ENCODE peak calls at places on chromosomes 5 and 9, in nine cellular contexts. C, I, H, W, B, U, G, R and K are unnamed samples.

GRCh38 chr5:74903165-74903787 is 37.1 kb upstream of the FAM169A start:
- DNase-seq in W (no peak), G (no peak), I (no peak), R (no peak), U (no peak), H (peak; percentile 56), B (peak; percentile 71), C (peak; percentile 27), K (peak; percentile 91)

GRCh38 chr9:108477538-108478006 is 378.2 kb downstream of the ACTL7B start:
- DNase-seq in I (peak; percentile 76), H (no peak), C (no peak), G (peak; percentile 87), U (peak; percentile 86), B (no peak), R (no peak), W (no peak), K (peak; percentile 74)

GRCh38 chr5:16546712-16547111 is 70.1 kb downstream of the RETREG1 start:
- DNase-seq in C (no peak), R (no peak), H (no peak), I (no peak), U (no peak), B (no peak), G (no peak), W (no peak), K (no peak)

GRCh38 chr5:125700380-125700856 is 722.8 kb upstream of the GRAMD2B start:
- DNase-seq in H (no peak), I (peak; percentile 47), R (no peak), W (no peak), C (no peak), B (no peak), G (no peak), U (peak; percentile 56), K (no peak)

GRCh38 chr5:148454576-148454975 is 70.8 kb downstream of the FBXO38 start:
- DNase-seq in C (no peak), R (no peak), U (no peak), H (no peak), B (no peak), I (no peak), W (no peak), G (no peak), K (no peak)

GRCh38 chr9:105449081-105449480 is 1.2 kb downstream of the FSD1L start:
- DNase-seq in W (no peak), I (no peak), B (no peak), H (no peak), R (no peak), G (peak; percentile 49), C (no peak), U (peak; percentile 63), K (no peak)

GRCh38 chr9:33815781-33816180 is 1.2 kb upstream of the UBE2R2 start:
- DNase-seq in H (no peak), I (no peak), G (no peak), U (no peak), R (no peak), W (no peak), C (no peak), B (no peak), K (no peak)

GRCh38 chr5:178785999-178786398 is 55.5 kb upstream of the ZNF354A start:
- DNase-seq in I (no peak), W (no peak), C (no peak), H (no peak), B (no peak), G (no peak), R (no peak), U (peak; percentile 25), K (peak; percentile 78)

DNA sequence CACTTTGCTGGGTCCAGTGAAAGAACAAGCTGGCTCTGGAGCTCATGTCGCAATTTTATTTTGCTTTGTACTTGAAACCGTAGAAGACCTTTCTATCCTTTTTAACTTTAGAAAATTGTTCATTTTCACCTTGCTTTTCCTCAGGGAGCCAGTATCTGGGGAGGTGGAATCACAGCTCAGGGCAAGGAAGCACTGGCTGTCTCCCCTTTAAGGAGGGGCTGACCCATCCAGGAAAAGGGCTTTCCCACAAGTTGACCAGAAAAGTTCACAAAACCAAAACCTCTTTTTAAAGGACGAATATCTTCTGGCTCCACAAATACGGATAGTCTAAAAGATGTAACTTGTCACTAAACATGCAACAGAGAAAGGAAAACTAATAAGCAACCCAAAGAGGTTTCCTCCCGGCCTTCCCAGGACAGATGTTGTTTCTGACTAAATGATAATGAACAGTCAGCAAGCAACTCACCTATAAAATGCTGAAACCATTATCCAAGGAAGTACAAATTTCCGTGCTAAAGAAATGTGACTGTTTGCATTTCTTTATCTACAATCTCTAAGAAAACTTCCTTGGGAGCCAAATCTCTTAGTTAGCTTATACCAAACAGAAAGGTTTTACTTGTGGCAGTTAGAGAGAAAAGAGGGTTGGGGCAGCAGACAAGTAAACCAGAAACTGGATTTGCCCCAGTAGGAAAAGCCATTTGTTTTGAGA is 278.2 kb downstream of the PLK2 start:
- DNase-seq in H (no peak), R (no peak), U (no peak), B (no peak), G (no peak), W (no peak), I (no peak), C (no peak), K (no peak)
- H3K27ac ChIP-seq in H (peak overlapping the region; percentile 9), R (no peak overlapping the region), U (no peak overlapping the region), B (no peak overlapping the region), G (no peak overlapping the region), W (no peak overlapping the region), I (no peak overlapping the region), C (no peak overlapping the region), K (no peak overlapping the region)

GRCh38 chr5:39638803-39639202 is 214.0 kb upstream of the DAB2 start:
- DNase-seq in U (no peak), H (no peak), W (no peak), I (no peak), B (no peak), C (no peak), G (no peak), R (no peak), K (no peak)
- TF ChIP-seq CTCF in U (no peak), H (no peak), W (no peak), I (no peak), B (no peak), C (no peak), G (no peak), R (no peak), K (no peak)

DNA sequence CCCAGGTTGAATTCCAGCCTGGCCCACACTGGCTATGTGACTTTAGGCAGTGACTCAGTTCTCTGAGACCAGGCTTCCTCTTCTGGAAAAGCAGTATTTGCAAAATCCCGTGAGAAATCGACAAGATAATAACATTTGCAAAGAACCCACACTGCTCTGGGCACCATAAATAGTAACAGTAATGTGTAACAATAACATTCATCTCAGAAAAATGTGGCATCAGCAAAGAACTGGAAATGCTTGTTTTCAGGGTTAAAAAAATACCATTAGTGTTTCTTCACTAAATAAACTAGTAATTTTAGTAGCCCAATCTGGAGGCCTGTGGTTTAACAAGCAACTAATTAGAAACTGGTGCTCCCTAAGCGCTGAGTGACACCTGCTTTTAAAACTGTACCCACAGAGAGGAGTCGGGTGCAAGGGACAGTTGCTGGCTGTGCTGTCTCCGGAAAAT is 148.3 kb downstream of the TTLL11 start:
- DNase-seq in H (no peak), B (no peak), U (peak; percentile 59), R (no peak), W (no peak), G (peak; percentile 87), C (no peak), I (no peak), K (peak; percentile 70)
- H3K27ac ChIP-seq in H (no peak overlapping the region), B (no peak overlapping the region), U (no peak overlapping the region), R (no peak overlapping the region), W (no peak overlapping the region), G (no peak overlapping the region), C (no peak overlapping the region), I (no peak overlapping the region), K (no peak overlapping the region)

DNA sequence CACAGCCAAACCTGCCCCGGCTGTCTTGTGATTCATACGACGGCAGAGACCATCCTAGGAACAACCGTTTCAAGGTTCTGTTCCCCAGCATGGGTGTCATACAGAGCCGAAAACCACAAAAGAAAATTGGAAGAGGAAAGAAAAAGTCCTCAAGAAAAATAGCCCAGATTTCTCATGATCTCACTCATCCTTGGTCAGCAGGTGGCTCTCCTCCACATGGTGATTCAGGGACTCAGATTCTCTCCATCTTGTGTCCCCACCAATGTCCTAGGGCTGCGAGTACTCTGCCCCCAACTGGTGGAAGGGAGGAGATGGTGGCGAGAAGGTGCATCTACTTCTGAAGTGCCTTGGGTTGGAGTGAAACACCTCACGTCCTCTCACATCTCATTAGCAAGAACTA is 25.6 kb downstream of the PDZD2 start:
- DNase-seq in H (no peak), B (no peak), G (peak; percentile 3), U (peak; percentile 67), I (peak; percentile 14), R (peak; percentile 51), W (no peak), C (peak; percentile 13), K (no peak)
- TF ChIP-seq CTCF in H (no peak), B (no peak), G (no peak), U (no peak), I (peak; percentile 15), R (peak; percentile 49), W (no peak), C (peak; percentile 20), K (no peak)

GRCh38 chr9:111030492-111030891 is 7.8 kb downstream of the LPAR1 start:
- DNase-seq in B (no peak), I (no peak), H (no peak), G (no peak), R (peak; percentile 63), U (no peak), W (no peak), C (no peak), K (no peak)

GRCh38 chr9:111027798-111028197 is 10.5 kb downstream of the LPAR1 start:
- DNase-seq in I (no peak), G (no peak), W (no peak), B (no peak), C (no peak), U (no peak), R (no peak), H (no peak), K (no peak)

GRCh38 chr9:111034146-111034545 is 4.1 kb downstream of the LPAR1 start:
- DNase-seq in W (no peak), G (peak; percentile 72), I (no peak), H (no peak), U (no peak), R (no peak), B (no peak), C (no peak), K (no peak)

GRCh38 chr9:111034573-111035539 is 3.4 kb downstream of the LPAR1 start:
- DNase-seq in B (no peak), H (no peak), U (no peak), C (no peak), W (no peak), G (peak; percentile 38), R (no peak), I (peak; percentile 59), K (no peak)

GRCh38 chr9:111029260-111029659 is 9.0 kb downstream of the LPAR1 start:
- DNase-seq in B (no peak), U (no peak), R (peak; percentile 60), H (no peak), C (no peak), W (no peak), I (no peak), G (no peak), K (no peak)
- H3K27ac ChIP-seq in B (no peak overlapping the region), U (no peak overlapping the region), R (peak overlapping the region; percentile 6), H (no peak overlapping the region), C (no peak overlapping the region), W (no peak overlapping the region), I (no peak overlapping the region), G (peak overlapping the region; percentile 15), K (no peak overlapping the region)